ENCODE peak calls at places on chromosomes 13 and 19, in ten cellular contexts. One of them, this sample, is unnamed.

GRCh38 chr19:14375582-14376291 is 5.5 kb upstream of the ADGRE5 start:
- DNase-seq in uterus: peak; percentile 68
- DNase-seq in sigmoid colon: peak; percentile 83
- DNase-seq in Peyer's patch: no peak
- DNase-seq in body of pancreas: no peak
- DNase-seq in transverse colon: no peak
- DNase-seq in HCT116: no peak
- DNase-seq in endothelial cell of umbilical vein: peak; percentile 43
- DNase-seq in stomach: no peak
- DNase-seq in testis: peak; percentile 45
- DNase-seq in this sample: peak; percentile 64

GRCh38 chr13:93522486-93522885 is 295.9 kb downstream of the GPC6 start:
- DNase-seq in uterus: no peak
- DNase-seq in stomach: no peak
- DNase-seq in Peyer's patch: no peak
- DNase-seq in HCT116: no peak
- DNase-seq in transverse colon: no peak
- DNase-seq in sigmoid colon: no peak
- DNase-seq in testis: no peak
- DNase-seq in body of pancreas: no peak
- DNase-seq in endothelial cell of umbilical vein: no peak
- DNase-seq in this sample: no peak

GRCh38 chr13:20217168-20217567 is 15.0 kb downstream of the GJB6 start:
- DNase-seq in transverse colon: no peak
- DNase-seq in HCT116: no peak
- DNase-seq in testis: no peak
- DNase-seq in stomach: no peak
- DNase-seq in Peyer's patch: no peak
- DNase-seq in endothelial cell of umbilical vein: no peak
- DNase-seq in uterus: no peak
- DNase-seq in body of pancreas: no peak
- DNase-seq in sigmoid colon: no peak
- DNase-seq in this sample: no peak

GRCh38 chr13:97395437-97396136 is 38.4 kb upstream of the RAP2A start:
- DNase-seq in sigmoid colon: no peak
- DNase-seq in endothelial cell of umbilical vein: no peak
- DNase-seq in stomach: no peak
- DNase-seq in body of pancreas: no peak
- DNase-seq in transverse colon: no peak
- DNase-seq in uterus: no peak
- DNase-seq in Peyer's patch: no peak
- DNase-seq in testis: no peak
- DNase-seq in HCT116: no peak
- DNase-seq in this sample: no peak

GRCh38 chr19:53553865-53554791 is 16.2 kb downstream of the ZNF331 start:
- DNase-seq in endothelial cell of umbilical vein: peak; percentile 82
- DNase-seq in body of pancreas: peak; percentile 84
- DNase-seq in Peyer's patch: peak; percentile 85
- DNase-seq in sigmoid colon: peak; percentile 97
- DNase-seq in transverse colon: peak; percentile 88
- DNase-seq in testis: peak; percentile 88
- DNase-seq in stomach: peak; percentile 90
- DNase-seq in HCT116: no peak
- DNase-seq in uterus: peak; percentile 90
- DNase-seq in this sample: peak; percentile 91

GRCh38 chr13:86142080-86142479 is 342.9 kb upstream of the SLITRK6 start:
- DNase-seq in HCT116: no peak
- DNase-seq in stomach: no peak
- DNase-seq in uterus: no peak
- DNase-seq in Peyer's patch: no peak
- DNase-seq in testis: no peak
- DNase-seq in sigmoid colon: no peak
- DNase-seq in endothelial cell of umbilical vein: no peak
- DNase-seq in transverse colon: no peak
- DNase-seq in body of pancreas: no peak
- DNase-seq in this sample: no peak

GRCh38 chr19:18660051-18660910 is 23.2 kb upstream of the CRTC1 start:
- DNase-seq in body of pancreas: peak; percentile 49
- DNase-seq in transverse colon: peak; percentile 28
- DNase-seq in testis: no peak
- DNase-seq in Peyer's patch: no peak
- DNase-seq in sigmoid colon: peak; percentile 83
- DNase-seq in stomach: no peak
- DNase-seq in endothelial cell of umbilical vein: no peak
- DNase-seq in uterus: peak; percentile 74
- DNase-seq in HCT116: no peak
- DNase-seq in this sample: no peak

GRCh38 chr13:111494641-111495040 is 174.2 kb downstream of the TEX29 start:
- DNase-seq in HCT116: no peak
- DNase-seq in testis: no peak
- DNase-seq in uterus: peak; percentile 6
- DNase-seq in Peyer's patch: no peak
- DNase-seq in stomach: no peak
- DNase-seq in body of pancreas: no peak
- DNase-seq in sigmoid colon: peak; percentile 15
- DNase-seq in transverse colon: no peak
- DNase-seq in endothelial cell of umbilical vein: no peak
- DNase-seq in this sample: peak; percentile 14

GRCh38 chr13:107867701-107868661 is 347.4 kb downstream of the LIG4 start:
- DNase-seq in Peyer's patch: no peak
- DNase-seq in uterus: no peak
- DNase-seq in HCT116: no peak
- DNase-seq in stomach: peak; percentile 35
- DNase-seq in body of pancreas: peak; percentile 23
- DNase-seq in transverse colon: no peak
- DNase-seq in sigmoid colon: no peak
- DNase-seq in endothelial cell of umbilical vein: peak; percentile 64
- DNase-seq in testis: peak; percentile 62
- DNase-seq in this sample: no peak

GRCh38 chr13:107866007-107866665 is 349.2 kb downstream of the LIG4 start:
- DNase-seq in stomach: no peak
- DNase-seq in body of pancreas: peak; percentile 20
- DNase-seq in HCT116: no peak
- DNase-seq in testis: peak; percentile 48
- DNase-seq in sigmoid colon: no peak
- DNase-seq in transverse colon: no peak
- DNase-seq in Peyer's patch: no peak
- DNase-seq in endothelial cell of umbilical vein: peak; percentile 52
- DNase-seq in uterus: no peak
- DNase-seq in this sample: no peak

GRCh38 chr13:107866666-107867623 is 348.4 kb downstream of the LIG4 start:
- DNase-seq in stomach: no peak
- DNase-seq in body of pancreas: no peak
- DNase-seq in testis: peak; percentile 60
- DNase-seq in transverse colon: no peak
- DNase-seq in uterus: no peak
- DNase-seq in HCT116: no peak
- DNase-seq in endothelial cell of umbilical vein: peak; percentile 40
- DNase-seq in sigmoid colon: no peak
- DNase-seq in Peyer's patch: no peak
- DNase-seq in this sample: no peak

GRCh38 chr13:107864543-107865460 is 350.5 kb downstream of the LIG4 start:
- DNase-seq in stomach: no peak
- DNase-seq in Peyer's patch: no peak
- DNase-seq in transverse colon: no peak
- DNase-seq in uterus: no peak
- DNase-seq in HCT116: no peak
- DNase-seq in body of pancreas: peak; percentile 15
- DNase-seq in testis: peak; percentile 65
- DNase-seq in endothelial cell of umbilical vein: peak; percentile 68
- DNase-seq in sigmoid colon: no peak
- DNase-seq in this sample: no peak

DNA sequence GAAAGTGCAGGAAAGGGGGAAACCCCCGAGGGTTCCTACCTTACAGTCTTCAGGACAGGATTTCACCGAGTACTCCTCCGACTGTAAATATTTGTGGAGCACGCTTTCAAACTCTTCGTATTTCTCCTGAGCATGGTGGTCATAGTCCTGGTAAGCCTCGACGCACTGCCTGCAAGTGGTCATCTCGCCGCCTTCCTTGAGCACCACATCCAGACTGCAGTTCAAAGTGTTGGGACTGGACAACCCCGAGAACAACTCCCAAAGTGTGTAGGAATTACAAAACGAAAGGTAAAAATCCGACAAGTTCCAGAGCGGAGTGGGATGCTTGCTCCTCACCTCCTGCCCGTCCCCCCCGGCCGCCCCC is 349.7 kb downstream of the LIG4 start:
- DNase-seq in transverse colon: no peak
- DNase-seq in Peyer's patch: no peak
- DNase-seq in endothelial cell of umbilical vein: no peak
- DNase-seq in uterus: no peak
- DNase-seq in testis: no peak
- DNase-seq in HCT116: no peak
- DNase-seq in stomach: no peak
- DNase-seq in sigmoid colon: no peak
- DNase-seq in body of pancreas: no peak
- DNase-seq in this sample: no peak
- H3K27ac ChIP-seq in transverse colon: no peak overlapping the region
- H3K27ac ChIP-seq in Peyer's patch: no peak overlapping the region
- H3K27ac ChIP-seq in endothelial cell of umbilical vein: no peak overlapping the region
- H3K27ac ChIP-seq in uterus: no peak overlapping the region
- H3K27ac ChIP-seq in testis: no peak overlapping the region
- H3K27ac ChIP-seq in HCT116: no peak overlapping the region
- H3K27ac ChIP-seq in stomach: no peak overlapping the region
- H3K27ac ChIP-seq in sigmoid colon: no peak overlapping the region
- H3K27ac ChIP-seq in body of pancreas: no peak overlapping the region
- H3K27ac ChIP-seq in this sample: no peak overlapping the region

GRCh38 chr13:113901231-113901630 is 37.4 kb upstream of the GAS6 start:
- DNase-seq in sigmoid colon: no peak
- DNase-seq in Peyer's patch: no peak
- DNase-seq in stomach: no peak
- DNase-seq in testis: no peak
- DNase-seq in endothelial cell of umbilical vein: no peak
- DNase-seq in transverse colon: no peak
- DNase-seq in HCT116: no peak
- DNase-seq in uterus: peak; percentile 19
- DNase-seq in body of pancreas: no peak
- DNase-seq in this sample: no peak
- TF ChIP-seq POLR2A in sigmoid colon: no peak
- TF ChIP-seq POLR2A in Peyer's patch: no peak
- TF ChIP-seq POLR2A in stomach: no peak
- TF ChIP-seq POLR2A in testis: no peak
- TF ChIP-seq POLR2A in endothelial cell of umbilical vein: no peak
- TF ChIP-seq POLR2A in transverse colon: no peak
- TF ChIP-seq POLR2A in HCT116: no peak
- TF ChIP-seq POLR2A in uterus: no peak
- TF ChIP-seq POLR2A in body of pancreas: no peak
- TF ChIP-seq POLR2A in this sample: no peak

DNA sequence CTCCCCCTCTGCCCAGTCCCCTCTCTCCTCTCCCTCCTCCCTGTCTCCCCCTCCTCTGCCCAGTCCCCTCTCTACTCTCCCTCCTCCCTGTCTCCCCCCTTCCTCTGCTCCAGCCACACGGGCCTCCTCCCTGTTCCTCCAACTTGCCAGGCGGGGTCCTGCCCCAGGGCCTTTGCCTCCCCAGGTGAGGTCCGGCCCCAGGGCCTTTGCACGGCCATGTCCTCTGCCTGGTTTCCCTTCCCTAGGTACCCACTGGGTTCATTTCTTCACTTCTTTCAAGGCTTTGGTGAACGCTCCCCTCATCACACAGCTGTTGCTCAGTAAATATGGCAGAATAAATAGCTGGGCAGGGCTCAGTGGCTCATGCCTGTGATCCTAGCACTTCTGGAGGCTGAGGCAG is 21.1 kb downstream of the MISP start:
- DNase-seq in sigmoid colon: no peak
- DNase-seq in body of pancreas: no peak
- DNase-seq in uterus: no peak
- DNase-seq in endothelial cell of umbilical vein: no peak
- DNase-seq in testis: no peak
- DNase-seq in Peyer's patch: no peak
- DNase-seq in HCT116: no peak
- DNase-seq in stomach: no peak
- DNase-seq in transverse colon: no peak
- DNase-seq in this sample: no peak
- H3K27ac ChIP-seq in sigmoid colon: no peak overlapping the region
- H3K27ac ChIP-seq in body of pancreas: no peak overlapping the region
- H3K27ac ChIP-seq in uterus: no peak overlapping the region
- H3K27ac ChIP-seq in endothelial cell of umbilical vein: no peak overlapping the region
- H3K27ac ChIP-seq in testis: no peak overlapping the region
- H3K27ac ChIP-seq in Peyer's patch: no peak overlapping the region
- H3K27ac ChIP-seq in HCT116: no peak overlapping the region
- H3K27ac ChIP-seq in stomach: no peak overlapping the region
- H3K27ac ChIP-seq in transverse colon: no peak overlapping the region
- H3K27ac ChIP-seq in this sample: no peak overlapping the region

GRCh38 chr19:48819366-48819816 is 8.6 kb upstream of the BCAT2 start:
- DNase-seq in endothelial cell of umbilical vein: peak; percentile 48
- DNase-seq in Peyer's patch: no peak
- DNase-seq in uterus: peak; percentile 88
- DNase-seq in HCT116: peak; percentile 54
- DNase-seq in body of pancreas: peak; percentile 98
- DNase-seq in transverse colon: peak; percentile 88
- DNase-seq in testis: peak; percentile 88
- DNase-seq in sigmoid colon: peak; percentile 92
- DNase-seq in stomach: peak; percentile 97
- DNase-seq in this sample: peak; percentile 85

GRCh38 chr19:48818234-48818823 is 7.5 kb upstream of the BCAT2 start:
- DNase-seq in testis: no peak
- DNase-seq in uterus: no peak
- DNase-seq in sigmoid colon: no peak
- DNase-seq in body of pancreas: peak; percentile 97
- DNase-seq in stomach: peak; percentile 76
- DNase-seq in Peyer's patch: no peak
- DNase-seq in endothelial cell of umbilical vein: no peak
- DNase-seq in HCT116: no peak
- DNase-seq in transverse colon: peak; percentile 41
- DNase-seq in this sample: no peak

GRCh38 chr19:48821633-48822032 is 10.8 kb upstream of the BCAT2 start:
- DNase-seq in body of pancreas: no peak
- DNase-seq in endothelial cell of umbilical vein: no peak
- DNase-seq in stomach: no peak
- DNase-seq in uterus: no peak
- DNase-seq in transverse colon: no peak
- DNase-seq in sigmoid colon: no peak
- DNase-seq in Peyer's patch: no peak
- DNase-seq in HCT116: no peak
- DNase-seq in testis: no peak
- DNase-seq in this sample: no peak

GRCh38 chr19:48826606-48827020 is 9.7 kb downstream of the HSD17B14 start:
- DNase-seq in endothelial cell of umbilical vein: no peak
- DNase-seq in testis: no peak
- DNase-seq in uterus: no peak
- DNase-seq in stomach: peak; percentile 62
- DNase-seq in transverse colon: peak; percentile 29
- DNase-seq in body of pancreas: peak; percentile 81
- DNase-seq in Peyer's patch: no peak
- DNase-seq in HCT116: no peak
- DNase-seq in sigmoid colon: no peak
- DNase-seq in this sample: peak; percentile 90

DNA sequence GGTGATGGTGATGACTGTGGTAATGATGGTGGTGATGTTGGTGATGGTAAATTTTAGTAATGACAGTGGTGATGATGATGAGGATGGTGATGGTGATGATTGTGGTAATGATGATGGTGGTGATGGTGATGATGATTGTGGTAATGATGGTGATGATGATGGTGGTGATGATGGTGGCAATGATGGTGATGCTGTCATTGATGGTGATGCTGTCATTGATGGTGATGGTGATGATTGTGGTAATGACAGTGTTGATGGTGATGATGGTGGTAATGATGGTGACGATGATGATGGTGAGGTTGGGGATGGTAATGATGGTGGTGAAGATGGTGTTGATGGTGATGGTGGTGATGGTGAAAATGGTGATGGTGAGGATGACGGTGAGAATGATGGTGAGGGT is 11.7 kb upstream of the BCAT2 start:
- DNase-seq in transverse colon: no peak
- DNase-seq in stomach: no peak
- DNase-seq in testis: no peak
- DNase-seq in sigmoid colon: no peak
- DNase-seq in body of pancreas: no peak
- DNase-seq in Peyer's patch: no peak
- DNase-seq in HCT116: no peak
- DNase-seq in endothelial cell of umbilical vein: no peak
- DNase-seq in uterus: no peak
- DNase-seq in this sample: no peak
- TF ChIP-seq POLR2A in transverse colon: no peak
- TF ChIP-seq POLR2A in stomach: no peak
- TF ChIP-seq POLR2A in testis: no peak
- TF ChIP-seq POLR2A in sigmoid colon: no peak
- TF ChIP-seq POLR2A in body of pancreas: no peak
- TF ChIP-seq POLR2A in Peyer's patch: no peak
- TF ChIP-seq POLR2A in HCT116: no peak
- TF ChIP-seq POLR2A in endothelial cell of umbilical vein: no peak
- TF ChIP-seq POLR2A in uterus: no peak
- TF ChIP-seq POLR2A in this sample: no peak